ENCODE peak calls at places on chromosomes 5 and 9, in seven cellular contexts. S is neural progenitor cell; R is PC-3; P is colonic mucosa; K is mesendoderm; Z is CD8-positive, alpha-beta T cell; M is iPS DF 6.9. F is an unnamed sample. For H3K4me1, the result is how much of the 10 kb centered on the place peaks cover.

GRCh38 chr5:132459983-132460834 is 30.4 kb downstream of the IRF1 start:
- DNase-seq in P (no peak), Z (no peak), R (no peak), K (peak), S (no peak), M (no peak), F (no peak)

GRCh38 chr5:39024005-39024404 is 50.2 kb downstream of the RICTOR start:
- DNase-seq in K (peak), P (no peak), R (no peak), S (peak), Z (no peak), M (no peak), F (no peak)

GRCh38 chr5:36447776-36448175 is 146.1 kb upstream of the RANBP3L start:
- DNase-seq in M (no peak), S (no peak), Z (no peak), K (no peak), R (peak), P (no peak), F (no peak)

GRCh38 chr9:72985746-72986145 is 32.9 kb upstream of the ALDH1A1 start:
- DNase-seq in P (no peak), Z (no peak), S (no peak), M (no peak), R (no peak), K (no peak), F (no peak)

GRCh38 chr9:122941560-122942234 is 877 bp downstream of the RABGAP1 start:
- DNase-seq in Z (no peak), M (no peak), P (peak), R (peak), S (no peak), K (peak), F (no peak)

GRCh38 chr9:87276851-87277251 is 220.8 kb upstream of the DAPK1 start:
- DNase-seq in P (no peak), S (no peak), R (no peak), Z (no peak), M (no peak), K (no peak), F (no peak)

GRCh38 chr5:821504-821903 is 29.3 kb downstream of the ZDHHC11 start:
- DNase-seq in K (no peak), P (no peak), S (no peak), M (no peak), Z (no peak), R (no peak), F (no peak)

GRCh38 chr5:10934789-10935355 is 173.8 kb upstream of the DAP start:
- DNase-seq in R (no peak), P (no peak), K (no peak), S (no peak), M (no peak), Z (no peak), F (no peak)

GRCh38 chr9:87372401-87372851 is 125.2 kb upstream of the DAPK1 start:
- DNase-seq in R (no peak), M (no peak), S (no peak), K (no peak), P (no peak), Z (no peak), F (no peak)

GRCh38 chr9:129270205-129270604 is 92.1 kb upstream of the IER5L start:
- DNase-seq in R (no peak), S (no peak), K (no peak), M (no peak), P (no peak), Z (peak), F (no peak)

GRCh38 chr5:115068239-115069086 is 101.2 kb downstream of the TRIM36 start:
- DNase-seq in M (no peak), S (no peak), K (peak), R (peak), P (no peak), Z (no peak), F (no peak)

GRCh38 chr5:65663804-65664521 is 39.1 kb downstream of the SHLD3 start:
- DNase-seq in Z (no peak), S (peak), M (peak), R (peak), P (no peak), K (peak), F (no peak)

GRCh38 chr5:138603521-138603920 is 28.3 kb upstream of the HSPA9 start:
- DNase-seq in M (no peak), K (no peak), S (peak), P (no peak), Z (no peak), R (no peak), F (no peak)

GRCh38 chr5:167381457-167381856 is 910.0 kb upstream of the WWC1 start:
- DNase-seq in S (no peak), P (no peak), Z (no peak), K (no peak), R (no peak), M (no peak), F (no peak)

GRCh38 chr5:10595678-10596309 is 31.9 kb downstream of the ANKRD33B start:
- DNase-seq in Z (no peak), M (no peak), S (no peak), R (peak), P (peak), K (no peak), F (peak)

GRCh38 chr9:81787747-81788632 is 98.6 kb upstream of the TLE1 start:
- DNase-seq in Z (no peak), M (no peak), K (peak), R (peak), S (no peak), P (peak), F (no peak)

GRCh38 chr5:73321757-73322452 is 126.7 kb downstream of the FOXD1 start:
- DNase-seq in M (no peak), R (peak), K (no peak), P (no peak), Z (no peak), S (no peak), F (no peak)

GRCh38 chr9:131744715-131745201 is 4.9 kb upstream of the RAPGEF1 start:
- DNase-seq in K (peak), R (no peak), S (no peak), P (no peak), M (no peak), Z (no peak), F (no peak)

GRCh38 chr9:125646222-125647100 is 60.5 kb downstream of the MAPKAP1 start:
- DNase-seq in P (no peak), K (no peak), Z (no peak), M (no peak), R (no peak), S (no peak), F (no peak)

GRCh38 chr9:137411670-137412380 is 11.1 kb downstream of the EXD3 start:
- DNase-seq in R (peak), Z (peak), S (no peak), K (no peak), M (no peak), P (no peak), F (peak)

GRCh38 chr9:134991808-134992754 is 74.4 kb upstream of the FCN1 start:
- DNase-seq in Z (no peak), S (no peak), P (no peak), M (no peak), R (no peak), K (no peak), F (no peak)

GRCh38 chr9:129069128-129069824 is 11.6 kb upstream of the DOLPP1 start:
- DNase-seq in P (peak), K (peak), S (no peak), R (no peak), M (no peak), Z (peak), F (peak)

GRCh38 chr9:95511952-95512750 is 4.6 kb downstream of the PTCH1 start:
- DNase-seq in M (no peak), K (peak), Z (no peak), P (peak), S (peak), R (peak), F (no peak)

GRCh38 chr9:87771251-87772006 is 45.5 kb downstream of the CTSL start:
- DNase-seq in R (no peak), Z (no peak), K (peak), S (peak), P (no peak), M (no peak), F (no peak)

GRCh38 chr9:38486056-38486455 is 61.8 kb upstream of the IGFBPL1 start:
- DNase-seq in R (no peak), P (no peak), M (no peak), S (no peak), K (peak), Z (no peak), F (no peak)

GRCh38 chr5:151319334-151319733 is 15.8 kb upstream of the SLC36A3 start:
- DNase-seq in S (no peak), K (peak), M (no peak), Z (no peak), P (no peak), R (peak), F (peak)

GRCh38 chr9:114894801-114895433 is 35.5 kb downstream of the TNFSF8 start:
- DNase-seq in M (no peak), P (no peak), R (peak), S (no peak), Z (no peak), K (peak), F (no peak)

GRCh38 chr5:131375351-131375750 is 111.5 kb downstream of the CDC42SE2 start:
- DNase-seq in M (no peak), P (no peak), Z (no peak), K (no peak), S (no peak), R (no peak), F (no peak)

DNA sequence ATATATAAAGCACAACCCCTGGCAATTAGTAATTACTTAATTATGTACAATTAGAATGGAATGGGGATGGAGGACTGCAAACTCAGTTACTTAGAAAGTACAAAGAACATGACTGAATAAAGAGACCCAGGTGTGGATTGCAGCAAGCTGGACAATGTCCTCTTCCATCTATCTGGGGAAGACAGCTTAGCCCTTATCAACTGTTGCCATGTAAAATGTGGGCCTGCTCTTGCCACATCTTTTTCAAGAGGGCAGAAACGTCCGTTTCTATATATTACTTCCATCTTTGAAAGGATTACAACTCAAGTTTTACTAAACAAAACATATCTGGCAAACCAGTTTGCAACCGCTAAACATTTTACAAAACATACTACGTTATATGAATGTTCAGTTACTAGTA is 26.2 kb downstream of the GOLPH3 start:
- DNase-seq in Z (no peak), R (no peak), P (no peak), K (no peak), S (no peak), M (no peak), F (no peak)
- H3K4me1 ChIP-seq in Z (under half), R (under half), P (under half), K (under half), S (under half), M (under half), F (under half)

GRCh38 chr5:158802941-158803341 is 296.8 kb downstream of the EBF1 start:
- DNase-seq in R (no peak), S (no peak), P (no peak), Z (no peak), M (no peak), K (no peak), F (no peak)
- H3K4me1 ChIP-seq in R (under half), S (under half), P (under half), Z (under half), M (under half), K (under half), F (under half)

GRCh38 chr9:124296800-124297552 is 39.2 kb downstream of the NEK6 start:
- DNase-seq in Z (no peak), R (no peak), S (no peak), P (no peak), M (no peak), K (no peak), F (no peak)
- H3K4me1 ChIP-seq in Z (under half), R (half or more), S (under half), P (under half), M (under half), K (under half), F (half or more)

GRCh38 chr9:99863955-99864354 is 42.3 kb downstream of the NR4A3 start:
- DNase-seq in Z (no peak), S (no peak), P (no peak), R (no peak), K (no peak), M (no peak), F (no peak)

GRCh38 chr9:99867536-99867935 is 38.9 kb upstream of the STX17 start:
- DNase-seq in M (no peak), Z (no peak), P (no peak), K (no peak), R (peak), S (no peak), F (no peak)

GRCh38 chr9:99868845-99869244 is 37.6 kb upstream of the STX17 start:
- DNase-seq in P (no peak), R (no peak), S (no peak), K (no peak), Z (no peak), M (no peak), F (no peak)

GRCh38 chr9:99867968-99868367 is 38.5 kb upstream of the STX17 start:
- DNase-seq in K (no peak), Z (no peak), R (no peak), P (no peak), M (no peak), S (no peak), F (no peak)

DNA sequence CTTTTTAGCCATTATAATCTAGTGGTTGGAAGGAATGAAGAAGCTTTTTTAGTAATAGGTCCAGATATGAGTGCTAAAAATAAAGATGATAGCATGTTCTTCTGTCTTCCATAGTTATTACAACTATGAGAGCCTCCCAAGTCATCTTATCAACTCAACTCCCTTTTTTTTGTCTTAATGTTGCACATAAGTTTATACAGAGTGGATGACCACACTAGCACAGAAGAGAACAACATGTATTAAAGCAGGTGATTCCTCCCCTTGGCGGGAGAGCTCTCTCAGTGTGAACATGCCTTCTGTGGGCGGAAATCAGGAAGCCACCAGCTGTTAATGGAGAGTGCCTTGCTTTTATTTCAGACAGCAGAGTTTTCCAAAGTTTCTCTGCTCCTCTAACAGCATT is 40.1 kb upstream of the STX17 start:
- DNase-seq in S (no peak), Z (no peak), M (no peak), P (no peak), K (no peak), R (no peak), F (no peak)
- H3K4me1 ChIP-seq in S (under half), Z (under half), M (under half), P (under half), K (under half), R (under half), F (under half)

GRCh38 chr5:142976861-142977260 is 206.7 kb downstream of the ARHGAP26 start:
- DNase-seq in K (no peak), Z (no peak), M (no peak), P (no peak), S (no peak), R (no peak), F (no peak)

GRCh38 chr5:142978252-142978651 is 208.1 kb downstream of the ARHGAP26 start:
- DNase-seq in K (no peak), M (no peak), R (no peak), P (no peak), Z (no peak), S (no peak), F (no peak)

GRCh38 chr5:142979636-142980035 is 209.5 kb downstream of the ARHGAP26 start:
- DNase-seq in Z (no peak), M (no peak), R (peak), S (no peak), P (peak), K (peak), F (no peak)

GRCh38 chr5:142977363-142978051 is 207.3 kb downstream of the ARHGAP26 start:
- DNase-seq in M (no peak), P (no peak), Z (peak), K (peak), R (peak), S (no peak), F (no peak)

GRCh38 chr5:142978726-142979125 is 208.5 kb downstream of the ARHGAP26 start:
- DNase-seq in R (no peak), P (no peak), M (no peak), S (no peak), Z (no peak), K (no peak), F (no peak)
- H3K4me1 ChIP-seq in R (half or more), P (under half), M (under half), S (under half), Z (half or more), K (under half), F (half or more)

GRCh38 chr9:89476546-89476945 is 21.4 kb downstream of the SEMA4D start:
- DNase-seq in M (no peak), S (no peak), Z (no peak), R (no peak), P (no peak), K (no peak), F (no peak)

GRCh38 chr9:89474939-89475338 is 23.0 kb downstream of the SEMA4D start:
- DNase-seq in Z (no peak), R (no peak), S (no peak), P (no peak), K (no peak), M (no peak), F (no peak)

GRCh38 chr9:89477811-89478583 is 19.9 kb downstream of the SEMA4D start:
- DNase-seq in M (no peak), P (peak), S (no peak), R (peak), K (no peak), Z (peak), F (no peak)

GRCh38 chr9:89477395-89477794 is 20.5 kb downstream of the SEMA4D start:
- DNase-seq in K (no peak), S (no peak), Z (no peak), R (no peak), M (no peak), P (no peak), F (no peak)

GRCh38 chr9:89475891-89476440 is 21.9 kb downstream of the SEMA4D start:
- DNase-seq in P (no peak), S (no peak), Z (no peak), M (no peak), R (no peak), K (no peak), F (no peak)
- H3K4me1 ChIP-seq in P (under half), S (under half), Z (half or more), M (under half), R (under half), K (under half), F (under half)

F was measured in tibial nerve.